ENCODE peak calls at places on chromosomes 2 and 18, in four cellular contexts. C is HL-60, S is foreskin fibroblast, M is WERI-Rb-1. F is an unnamed sample.

GRCh38 chr2:45024600-45025291 is 15.5 kb upstream of the SIX2 start:
- DNase-seq in C (no peak), S (peak), M (no peak), F (no peak)

GRCh38 chr18:52570975-52571374 is 231.0 kb downstream of the DCC start:
- DNase-seq in C (no peak), S (peak), M (no peak), F (no peak)

GRCh38 chr2:175218551-175218950 is 37.0 kb upstream of the ATP5MC3 start:
- DNase-seq in C (no peak), S (no peak), M (no peak), F (no peak)

GRCh38 chr2:230498506-230499107 is 82.6 kb downstream of the SP100 start:
- DNase-seq in C (no peak), S (no peak), M (no peak), F (no peak)

GRCh38 chr2:44547713-44548112 is 186.0 kb downstream of the CAMKMT start:
- DNase-seq in C (no peak), S (no peak), M (no peak), F (no peak)

GRCh38 chr2:6310186-6310909 is 555.4 kb downstream of the CMPK2 start:
- DNase-seq in C (no peak), S (no peak), M (peak), F (no peak)

GRCh38 chr18:3648695-3649094 is 198.7 kb downstream of the TGIF1 start:
- DNase-seq in C (no peak), S (no peak), M (no peak), F (no peak)

GRCh38 chr18:74539289-74539688 is 5.0 kb downstream of the CNDP1 start:
- DNase-seq in C (no peak), S (no peak), M (no peak), F (no peak)

GRCh38 chr2:142880275-142880674 is 2.8 kb downstream of the KYNU start:
- DNase-seq in C (no peak), S (peak), M (no peak), F (no peak)

GRCh38 chr2:229335877-229336346 is 64.8 kb upstream of the PID1 start:
- DNase-seq in C (no peak), S (no peak), M (no peak), F (no peak)

GRCh38 chr2:241111443-241111810 is 9.3 kb upstream of the MTERF4 start:
- DNase-seq in C (no peak), S (no peak), M (no peak), F (no peak)

GRCh38 chr18:9884532-9885140 is 1.1 kb upstream of the TXNDC2 start:
- DNase-seq in C (no peak), S (no peak), M (no peak), F (no peak)

GRCh38 chr18:23580677-23581367 is 5.5 kb downstream of the NPC1 start:
- DNase-seq in C (no peak), S (peak), M (no peak), F (no peak)

GRCh38 chr2:172821370-172822338 is 86.0 kb downstream of the RAPGEF4 start:
- DNase-seq in C (no peak), S (no peak), M (no peak), F (no peak)

GRCh38 chr2:184599875-184600227 is 1.5 kb downstream of the ZNF804A start:
- DNase-seq in C (no peak), S (peak), M (no peak), F (no peak)

GRCh38 chr2:216394888-216395287 is 17.4 kb upstream of the SMARCAL1 start:
- DNase-seq in C (no peak), S (no peak), M (no peak), F (no peak)

GRCh38 chr2:24421668-24422067 is 61.3 kb upstream of the ITSN2 start:
- DNase-seq in C (no peak), S (no peak), M (peak), F (no peak)

GRCh38 chr2:134372611-134373131 is 118.8 kb downstream of the MGAT5 start:
- DNase-seq in C (no peak), S (peak), M (no peak), F (no peak)

GRCh38 chr2:15166878-15167277 is 394.3 kb downstream of the NBAS start:
- DNase-seq in C (no peak), S (no peak), M (no peak), F (no peak)

GRCh38 chr2:120949027-120949956 is 213.6 kb downstream of the GLI2 start:
- DNase-seq in C (no peak), S (no peak), M (peak), F (no peak)

GRCh38 chr2:238174291-238174690 is 15.5 kb downstream of the ERFE start:
- DNase-seq in C (no peak), S (no peak), M (no peak), F (no peak)

GRCh38 chr2:147829106-147829505 is 15.7 kb upstream of the ACVR2A start:
- DNase-seq in C (no peak), S (peak), M (no peak), F (no peak)

GRCh38 chr2:15302154-15302553 is 259.0 kb downstream of the NBAS start:
- DNase-seq in C (no peak), S (peak), M (no peak), F (no peak)

GRCh38 chr2:222292113-222292737 is 6.6 kb downstream of the PAX3 start:
- DNase-seq in C (no peak), S (no peak), M (no peak), F (no peak)

GRCh38 chr2:71712179-71712818 is 258.9 kb downstream of the DYSF start:
- DNase-seq in C (no peak), S (no peak), M (no peak), F (peak)

GRCh38 chr18:5305835-5306234 is 10.3 kb upstream of the ZBTB14 start:
- DNase-seq in C (no peak), S (no peak), M (no peak), F (no peak)

DNA sequence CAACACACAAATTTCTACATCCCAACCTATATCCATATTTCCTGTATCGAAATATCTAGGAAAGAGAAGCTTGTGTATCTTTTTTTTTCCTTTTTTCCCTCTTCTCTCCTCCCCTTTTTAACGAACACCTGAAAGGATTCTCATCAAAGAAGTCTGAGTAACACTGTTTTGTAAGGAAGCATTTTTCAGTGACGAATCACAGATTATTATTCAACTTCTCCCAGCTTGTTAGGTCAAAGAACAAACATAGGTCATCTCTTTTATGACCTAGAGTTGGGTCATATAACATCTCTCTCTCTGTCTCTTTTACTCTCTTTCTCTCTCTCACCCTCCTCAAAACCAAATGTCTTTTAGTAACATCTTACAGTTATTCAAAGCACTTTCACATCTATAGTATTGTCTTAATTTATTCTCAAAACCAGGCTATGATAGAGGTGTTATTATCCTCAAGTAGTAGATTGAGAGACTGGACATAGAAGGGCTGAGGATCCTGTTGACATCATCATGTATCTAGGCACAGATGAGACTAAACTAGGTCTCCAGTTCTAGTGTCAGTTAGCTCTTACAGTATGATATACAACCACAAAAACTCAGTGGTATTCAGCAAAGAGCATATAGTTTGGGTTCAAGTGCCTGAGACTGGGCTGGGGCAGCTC is 80.1 kb upstream of the SPOPL start:
- DNase-seq in C (no peak), S (no peak), M (no peak), F (no peak)
- TF ChIP-seq CTCF in C (no peak), S (no peak), M (no peak), F (no peak)

DNA sequence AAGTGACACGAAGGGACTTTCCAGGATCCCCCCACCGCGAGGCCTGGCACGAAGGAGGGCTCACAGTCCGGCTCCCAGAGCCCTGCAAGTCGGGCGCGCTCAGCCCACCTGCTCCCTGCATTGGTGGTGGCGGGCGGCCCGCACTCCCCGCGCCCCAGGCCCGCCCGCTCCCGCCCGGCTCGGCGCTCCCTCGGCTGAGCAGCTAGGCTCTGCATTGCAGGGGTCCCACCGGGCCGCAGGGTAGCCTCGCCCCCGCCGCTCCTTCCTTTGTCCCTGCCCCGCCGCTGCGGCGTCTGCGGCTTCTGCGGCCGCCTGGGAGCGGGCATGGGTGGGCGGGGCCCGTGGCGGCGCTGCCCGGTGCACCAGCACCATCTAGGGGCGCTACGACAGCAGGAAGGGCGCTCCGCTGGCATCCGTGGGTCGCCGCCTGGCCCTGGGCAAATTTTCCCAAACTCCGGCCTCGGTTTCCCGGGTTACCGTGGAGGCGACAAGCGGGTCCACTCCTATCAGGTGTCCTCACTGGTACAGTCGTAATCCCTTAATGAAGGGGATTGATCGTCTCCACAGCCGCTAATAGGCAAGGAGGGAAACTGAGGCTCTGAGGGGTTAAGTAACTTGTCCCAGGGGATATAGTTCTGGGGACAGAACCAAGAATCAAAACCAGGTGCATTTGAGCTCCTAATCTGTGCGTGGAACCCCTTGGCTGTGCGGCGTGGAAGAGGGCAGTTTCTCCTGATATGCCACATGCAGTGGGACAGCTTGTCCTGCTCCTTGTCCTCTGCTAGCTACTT is 157.4 kb downstream of the CYRIA start:
- DNase-seq in C (no peak), S (no peak), M (peak), F (no peak)
- TF ChIP-seq CTCF in C (peak), S (no peak), M (peak), F (peak)

DNA sequence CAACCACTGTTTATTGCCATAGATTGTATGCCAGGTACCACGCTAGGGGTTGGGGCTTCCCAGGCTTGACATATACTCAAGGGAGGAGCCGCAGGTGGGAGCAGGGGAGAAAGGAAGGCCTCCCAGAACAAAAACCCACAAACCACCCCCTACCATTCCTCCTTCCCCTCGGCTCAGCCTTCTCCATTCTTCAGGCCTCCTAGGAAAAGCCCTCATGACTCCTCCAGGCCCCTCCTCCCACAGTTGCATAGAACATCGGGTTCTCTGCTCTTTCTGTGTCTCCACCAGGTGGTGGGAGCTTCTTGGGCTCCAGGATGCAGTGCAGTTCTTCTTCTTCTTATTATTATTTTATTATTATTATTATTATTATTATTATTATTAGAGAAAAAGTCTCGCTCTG is 80.3 kb downstream of the ZFP36L2 start:
- DNase-seq in C (no peak), S (no peak), M (no peak), F (no peak)
- TF ChIP-seq CTCF in C (no peak), S (no peak), M (no peak), F (no peak)

DNA sequence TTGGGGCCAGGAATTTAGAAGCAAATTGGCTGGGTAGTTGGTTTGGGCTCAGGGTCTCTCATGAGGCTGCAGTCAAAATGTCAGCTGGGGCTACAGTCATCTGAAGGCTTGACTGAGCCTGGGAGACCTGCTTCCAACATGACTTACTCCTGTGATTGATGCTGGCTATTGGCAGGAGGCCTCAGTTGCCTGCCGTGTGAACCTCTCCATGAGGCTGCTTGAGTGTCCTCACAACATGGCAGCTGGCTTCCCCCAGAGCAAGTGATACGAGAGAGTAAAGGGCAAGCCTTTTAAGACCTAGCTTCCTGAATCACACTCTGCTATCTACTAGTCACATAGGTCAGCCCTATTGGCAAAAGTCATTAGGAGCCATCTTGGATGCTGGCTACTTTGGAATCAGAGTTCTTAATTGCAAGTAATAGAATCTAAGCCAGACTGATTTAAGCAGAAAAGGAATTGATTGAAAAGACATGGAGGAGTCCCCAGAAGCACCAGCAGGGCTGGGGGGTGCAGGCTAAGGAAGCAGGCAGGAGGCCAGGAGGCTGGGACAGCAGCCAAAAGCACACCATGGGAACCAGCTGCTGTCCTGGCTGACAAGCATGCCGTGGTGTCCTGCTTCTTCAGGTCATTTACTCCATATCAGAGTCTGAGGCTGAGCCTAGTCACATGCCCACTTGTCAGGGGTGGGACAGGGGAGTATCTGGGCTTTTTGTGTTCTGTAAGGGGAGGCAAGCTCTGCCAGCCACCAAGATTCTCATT is 7.8 kb upstream of the GIGYF2 start:
- DNase-seq in C (no peak), S (peak), M (no peak), F (no peak)
- TF ChIP-seq CTCF in C (no peak), S (no peak), M (no peak), F (no peak)

GRCh38 chr2:69636395-69636794 is 7.1 kb downstream of the AAK1 start:
- DNase-seq in C (no peak), S (no peak), M (no peak), F (no peak)

GRCh38 chr2:69641887-69642708 is 1.4 kb downstream of the AAK1 start:
- DNase-seq in C (no peak), S (no peak), M (no peak), F (no peak)

GRCh38 chr2:69638630-69639029 is 4.9 kb downstream of the AAK1 start:
- DNase-seq in C (no peak), S (no peak), M (no peak), F (no peak)

GRCh38 chr2:69637923-69638322 is 5.6 kb downstream of the AAK1 start:
- DNase-seq in C (no peak), S (no peak), M (no peak), F (no peak)

GRCh38 chr2:69639246-69639645 is 4.3 kb downstream of the AAK1 start:
- DNase-seq in C (no peak), S (no peak), M (no peak), F (no peak)
- TF ChIP-seq CTCF in C (no peak), S (no peak), M (no peak), F (no peak)

DNA sequence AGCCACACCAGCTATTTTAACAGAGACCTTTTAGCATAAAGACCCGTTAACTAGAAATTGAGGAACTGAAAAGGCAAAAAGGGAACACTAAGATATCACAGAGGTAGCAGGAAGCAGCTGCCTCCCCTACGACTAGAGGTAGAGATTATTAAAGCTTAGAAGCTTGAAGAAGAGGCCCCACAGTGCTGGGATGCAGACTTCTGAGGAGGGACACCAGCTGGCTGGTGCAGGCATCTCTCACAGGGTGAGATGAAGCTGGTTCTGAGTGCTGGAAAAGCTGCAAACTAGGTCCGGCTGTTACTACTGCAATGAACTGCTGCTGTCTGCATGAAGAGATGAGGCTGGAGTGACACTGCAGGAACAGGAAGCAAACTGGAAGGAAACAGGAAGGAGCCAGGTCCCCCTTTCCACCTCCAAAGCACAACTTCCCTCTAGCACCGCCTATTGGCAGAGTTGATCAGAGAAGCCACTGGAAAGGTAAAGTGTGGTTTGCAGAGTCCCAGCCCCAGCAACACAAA is 61.2 kb upstream of the MRPS9 start:
- DNase-seq in C (peak), S (no peak), M (peak), F (no peak)
- TF ChIP-seq CTCF in C (peak), S (no peak), M (peak), F (peak)

GRCh38 chr2:46430992-46431391 is 48.4 kb upstream of the TMEM247 start:
- DNase-seq in C (no peak), S (no peak), M (no peak), F (no peak)
- TF ChIP-seq CTCF in C (no peak), S (no peak), M (no peak), F (no peak)

DNA sequence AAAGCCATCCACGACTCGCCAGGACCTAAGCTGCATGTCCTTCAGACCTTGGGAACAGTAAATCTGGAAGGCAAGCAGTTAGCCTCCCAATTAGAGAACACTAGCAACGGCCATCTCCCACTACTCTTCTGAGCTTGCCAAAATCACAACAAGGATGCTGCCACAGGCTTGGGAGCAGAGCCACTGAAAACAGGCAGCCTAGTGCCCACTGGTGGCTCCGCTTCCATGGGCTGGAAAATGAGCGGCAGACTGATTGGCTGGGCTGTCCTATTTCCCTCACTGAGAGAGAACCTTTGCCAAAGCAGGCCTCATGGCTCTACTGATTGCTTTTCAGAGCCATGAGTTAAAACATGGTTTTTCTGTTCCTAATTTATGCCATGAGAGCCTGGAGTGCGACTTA is 153.0 kb upstream of the NT5C1B start:
- DNase-seq in C (no peak), S (no peak), M (no peak), F (no peak)
- TF ChIP-seq CTCF in C (no peak), S (no peak), M (peak), F (peak)

DNA sequence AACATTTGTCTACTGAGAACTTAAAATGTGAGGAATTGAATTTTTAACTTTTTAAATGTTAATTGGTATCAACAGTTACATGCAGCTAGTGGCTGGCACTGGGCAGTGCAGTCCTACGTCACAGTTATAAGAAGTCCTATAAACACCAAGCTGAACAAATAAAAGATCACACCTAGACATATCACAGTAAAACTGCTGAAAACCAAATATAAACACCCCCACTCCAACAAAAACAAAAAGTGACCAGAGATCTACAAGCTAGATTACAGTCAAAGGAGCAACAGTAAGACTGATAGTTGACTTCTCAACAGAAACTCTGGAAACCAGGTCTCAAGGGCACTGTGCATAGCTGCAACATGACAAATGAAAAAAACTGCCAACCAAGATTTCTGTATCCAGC is 19.4 kb downstream of the TLK1 start:
- DNase-seq in C (no peak), S (no peak), M (no peak), F (no peak)
- TF ChIP-seq CTCF in C (no peak), S (no peak), M (no peak), F (no peak)

F was measured in chondrocyte.